ENCODE peak calls at places on chromosomes 16 and 17, in nine cellular contexts. One of them, this sample, is unnamed.

GRCh38 chr16:24834459-24835335 is 11.1 kb upstream of the SLC5A11 start:
- DNase-seq in lung: no peak
- DNase-seq in right atrium auricular region: no peak
- DNase-seq in WERI-Rb-1: peak; percentile 61
- DNase-seq in ascending aorta: no peak
- DNase-seq in right lobe of liver: no peak
- DNase-seq in left lung: no peak
- DNase-seq in A549: peak; percentile 71
- DNase-seq in fibroblast of the aortic adventitia: peak; percentile 61
- DNase-seq in this sample: peak; percentile 27

GRCh38 chr17:21376585-21376834 is 353 bp downstream of the KCNJ12 start:
- DNase-seq in ascending aorta: no peak
- DNase-seq in WERI-Rb-1: no peak
- DNase-seq in right lobe of liver: no peak
- DNase-seq in left lung: no peak
- DNase-seq in fibroblast of the aortic adventitia: no peak
- DNase-seq in A549: no peak
- DNase-seq in right atrium auricular region: no peak
- DNase-seq in lung: no peak
- DNase-seq in this sample: no peak

GRCh38 chr16:48609453-48610023 is 442 bp downstream of the N4BP1 start:
- DNase-seq in A549: peak; percentile 48
- DNase-seq in WERI-Rb-1: peak; percentile 64
- DNase-seq in left lung: no peak
- DNase-seq in lung: peak; percentile 55
- DNase-seq in ascending aorta: peak; percentile 67
- DNase-seq in fibroblast of the aortic adventitia: peak; percentile 64
- DNase-seq in right atrium auricular region: no peak
- DNase-seq in right lobe of liver: peak; percentile 81
- DNase-seq in this sample: no peak

GRCh38 chr17:42979511-42980273 is at the start of gene PTGES3L:
- DNase-seq in right lobe of liver: no peak
- DNase-seq in right atrium auricular region: no peak
- DNase-seq in ascending aorta: peak; percentile 83
- DNase-seq in WERI-Rb-1: peak; percentile 88
- DNase-seq in left lung: peak; percentile 44
- DNase-seq in A549: peak; percentile 57
- DNase-seq in lung: no peak
- DNase-seq in fibroblast of the aortic adventitia: peak; percentile 27
- DNase-seq in this sample: peak; percentile 41

GRCh38 chr16:79601092-79601977 is 798 bp upstream of the MAF start:
- DNase-seq in left lung: peak; percentile 70
- DNase-seq in fibroblast of the aortic adventitia: no peak
- DNase-seq in right atrium auricular region: peak; percentile 76
- DNase-seq in ascending aorta: peak; percentile 79
- DNase-seq in right lobe of liver: peak; percentile 91
- DNase-seq in A549: peak; percentile 19
- DNase-seq in lung: peak; percentile 57
- DNase-seq in WERI-Rb-1: no peak
- DNase-seq in this sample: peak; percentile 59

GRCh38 chr17:80931421-80932265 is 60.0 kb upstream of the CHMP6 start:
- DNase-seq in left lung: no peak
- DNase-seq in WERI-Rb-1: no peak
- DNase-seq in ascending aorta: no peak
- DNase-seq in A549: no peak
- DNase-seq in right atrium auricular region: no peak
- DNase-seq in fibroblast of the aortic adventitia: peak; percentile 76
- DNase-seq in right lobe of liver: no peak
- DNase-seq in lung: no peak
- DNase-seq in this sample: no peak

GRCh38 chr17:50102164-50102991 is 7.2 kb downstream of the PDK2 start:
- DNase-seq in lung: peak; percentile 79
- DNase-seq in left lung: peak; percentile 87
- DNase-seq in right atrium auricular region: peak; percentile 73
- DNase-seq in WERI-Rb-1: no peak
- DNase-seq in right lobe of liver: peak; percentile 98
- DNase-seq in ascending aorta: no peak
- DNase-seq in fibroblast of the aortic adventitia: no peak
- DNase-seq in A549: no peak
- DNase-seq in this sample: no peak

GRCh38 chr16:48862087-48862532 is 252.1 kb upstream of the N4BP1 start:
- DNase-seq in WERI-Rb-1: no peak
- DNase-seq in left lung: no peak
- DNase-seq in fibroblast of the aortic adventitia: peak; percentile 12
- DNase-seq in right lobe of liver: no peak
- DNase-seq in right atrium auricular region: no peak
- DNase-seq in ascending aorta: no peak
- DNase-seq in A549: no peak
- DNase-seq in lung: no peak
- DNase-seq in this sample: no peak

GRCh38 chr16:3017262-3017805 is 649 bp downstream of the CLDN6 start:
- DNase-seq in right atrium auricular region: no peak
- DNase-seq in A549: no peak
- DNase-seq in ascending aorta: no peak
- DNase-seq in lung: no peak
- DNase-seq in right lobe of liver: no peak
- DNase-seq in WERI-Rb-1: no peak
- DNase-seq in left lung: no peak
- DNase-seq in fibroblast of the aortic adventitia: no peak
- DNase-seq in this sample: no peak

GRCh38 chr16:3019594-3020246 is 448 bp upstream of the TNFRSF12A start:
- DNase-seq in fibroblast of the aortic adventitia: no peak
- DNase-seq in A549: no peak
- DNase-seq in WERI-Rb-1: no peak
- DNase-seq in left lung: no peak
- DNase-seq in ascending aorta: no peak
- DNase-seq in right lobe of liver: no peak
- DNase-seq in right atrium auricular region: no peak
- DNase-seq in lung: no peak
- DNase-seq in this sample: no peak

GRCh38 chr16:3020247-3020603 is at the start of gene TNFRSF12A:
- DNase-seq in left lung: peak; percentile 79
- DNase-seq in right lobe of liver: peak; percentile 81
- DNase-seq in lung: peak; percentile 70
- DNase-seq in ascending aorta: peak; percentile 89
- DNase-seq in fibroblast of the aortic adventitia: peak; percentile 46
- DNase-seq in WERI-Rb-1: peak; percentile 80
- DNase-seq in A549: peak; percentile 64
- DNase-seq in right atrium auricular region: peak; percentile 86
- DNase-seq in this sample: peak; percentile 72

GRCh38 chr16:3015865-3016521 is 2.0 kb downstream of the CLDN6 start:
- DNase-seq in right atrium auricular region: no peak
- DNase-seq in fibroblast of the aortic adventitia: no peak
- DNase-seq in right lobe of liver: no peak
- DNase-seq in lung: no peak
- DNase-seq in A549: no peak
- DNase-seq in left lung: no peak
- DNase-seq in ascending aorta: no peak
- DNase-seq in WERI-Rb-1: no peak
- DNase-seq in this sample: no peak

GRCh38 chr16:3017806-3018506 is at the start of gene CLDN6:
- DNase-seq in fibroblast of the aortic adventitia: no peak
- DNase-seq in WERI-Rb-1: no peak
- DNase-seq in right atrium auricular region: no peak
- DNase-seq in left lung: no peak
- DNase-seq in right lobe of liver: no peak
- DNase-seq in lung: no peak
- DNase-seq in A549: no peak
- DNase-seq in ascending aorta: no peak
- DNase-seq in this sample: peak; percentile 89
- TF ChIP-seq CTCF in fibroblast of the aortic adventitia: no peak
- TF ChIP-seq CTCF in WERI-Rb-1: peak; percentile 37
- TF ChIP-seq CTCF in right atrium auricular region: no peak
- TF ChIP-seq CTCF in left lung: no peak
- TF ChIP-seq CTCF in right lobe of liver: no peak
- TF ChIP-seq CTCF in lung: no peak
- TF ChIP-seq CTCF in A549: no peak
- TF ChIP-seq CTCF in ascending aorta: no peak
- TF ChIP-seq CTCF in this sample: peak; percentile 73

GRCh38 chr17:1627219-1627986 is 1.2 kb downstream of the SLC43A2 start:
- DNase-seq in A549: no peak
- DNase-seq in fibroblast of the aortic adventitia: no peak
- DNase-seq in lung: peak; percentile 54
- DNase-seq in left lung: no peak
- DNase-seq in ascending aorta: peak; percentile 72
- DNase-seq in WERI-Rb-1: no peak
- DNase-seq in right atrium auricular region: no peak
- DNase-seq in right lobe of liver: no peak
- DNase-seq in this sample: peak; percentile 32

GRCh38 chr17:1627987-1628855 is at the start of gene SLC43A2:
- DNase-seq in right atrium auricular region: peak; percentile 87
- DNase-seq in lung: peak; percentile 82
- DNase-seq in WERI-Rb-1: peak; percentile 89
- DNase-seq in ascending aorta: peak; percentile 87
- DNase-seq in fibroblast of the aortic adventitia: peak; percentile 69
- DNase-seq in right lobe of liver: peak; percentile 81
- DNase-seq in left lung: peak; percentile 88
- DNase-seq in A549: peak; percentile 98
- DNase-seq in this sample: peak; percentile 83

GRCh38 chr17:1630662-1631061 is 2.0 kb upstream of the SLC43A2 start:
- DNase-seq in fibroblast of the aortic adventitia: no peak
- DNase-seq in right atrium auricular region: no peak
- DNase-seq in A549: no peak
- DNase-seq in left lung: no peak
- DNase-seq in right lobe of liver: no peak
- DNase-seq in WERI-Rb-1: no peak
- DNase-seq in ascending aorta: no peak
- DNase-seq in lung: no peak
- DNase-seq in this sample: no peak

GRCh38 chr17:1629647-1630310 is 1.1 kb upstream of the SLC43A2 start:
- DNase-seq in right lobe of liver: peak; percentile 73
- DNase-seq in A549: peak; percentile 76
- DNase-seq in WERI-Rb-1: peak; percentile 81
- DNase-seq in left lung: peak; percentile 89
- DNase-seq in lung: peak; percentile 82
- DNase-seq in ascending aorta: peak; percentile 83
- DNase-seq in right atrium auricular region: peak; percentile 65
- DNase-seq in fibroblast of the aortic adventitia: peak; percentile 35
- DNase-seq in this sample: peak; percentile 81

DNA sequence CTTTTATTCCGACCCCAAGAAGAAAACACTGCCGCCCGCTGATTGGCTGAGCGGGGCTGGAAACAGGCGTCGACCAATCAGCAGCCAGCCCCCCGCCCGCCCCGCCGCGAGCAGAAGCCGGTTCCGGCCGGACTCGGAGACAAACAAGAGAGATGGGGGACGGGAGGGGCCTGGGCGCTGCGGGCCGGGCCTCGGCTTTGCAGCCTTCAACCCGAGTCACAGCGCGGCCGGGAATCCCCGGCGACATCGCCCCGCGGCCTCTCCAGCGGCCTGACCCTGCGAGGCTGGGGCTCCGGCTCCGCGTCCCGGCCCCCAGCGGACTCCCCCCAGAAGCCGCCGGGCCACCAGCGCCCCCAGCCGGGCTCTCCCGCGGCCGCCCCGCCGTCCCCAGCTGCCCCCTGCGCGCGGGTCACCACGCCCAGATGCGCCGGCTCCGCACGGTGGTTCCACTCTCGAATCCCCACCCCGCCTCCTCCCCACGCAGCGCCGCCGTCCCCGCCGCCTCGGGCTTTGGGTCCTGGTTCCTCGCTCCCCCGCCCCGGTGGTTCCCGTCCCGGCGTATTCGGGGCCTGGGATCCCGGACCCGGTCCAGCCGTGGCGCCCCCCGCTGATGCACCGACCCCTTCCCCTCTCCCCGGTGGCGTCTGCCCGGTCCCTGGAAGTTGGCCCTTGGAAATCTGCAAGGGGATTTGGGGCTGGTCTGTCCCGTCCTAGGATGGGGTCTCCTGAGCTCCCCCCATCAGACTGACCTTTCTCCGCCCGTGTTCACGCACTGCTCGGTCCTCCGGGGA is 417 bp upstream of the SLC43A2 start:
- DNase-seq in right lobe of liver: peak; percentile 88
- DNase-seq in ascending aorta: peak; percentile 96
- DNase-seq in right atrium auricular region: peak; percentile 97
- DNase-seq in fibroblast of the aortic adventitia: peak; percentile 90
- DNase-seq in left lung: peak; percentile 95
- DNase-seq in lung: peak; percentile 95
- DNase-seq in WERI-Rb-1: peak; percentile 98
- DNase-seq in A549: peak; percentile 100
- DNase-seq in this sample: peak; percentile 93
- TF ChIP-seq CTCF in right lobe of liver: peak; percentile 29
- TF ChIP-seq CTCF in ascending aorta: peak; percentile 16
- TF ChIP-seq CTCF in right atrium auricular region: peak; percentile 64
- TF ChIP-seq CTCF in fibroblast of the aortic adventitia: no peak
- TF ChIP-seq CTCF in left lung: peak; percentile 44
- TF ChIP-seq CTCF in lung: peak; percentile 10
- TF ChIP-seq CTCF in WERI-Rb-1: peak; percentile 40
- TF ChIP-seq CTCF in A549: peak; percentile 62
- TF ChIP-seq CTCF in this sample: no peak

GRCh38 chr17:78986048-78986648 is 6.4 kb upstream of the LGALS3BP start:
- DNase-seq in ascending aorta: no peak
- DNase-seq in WERI-Rb-1: no peak
- DNase-seq in left lung: no peak
- DNase-seq in right atrium auricular region: peak; percentile 74
- DNase-seq in right lobe of liver: no peak
- DNase-seq in lung: no peak
- DNase-seq in fibroblast of the aortic adventitia: peak; percentile 70
- DNase-seq in A549: no peak
- DNase-seq in this sample: no peak
- TF ChIP-seq CTCF in ascending aorta: no peak
- TF ChIP-seq CTCF in WERI-Rb-1: peak; percentile 38
- TF ChIP-seq CTCF in left lung: no peak
- TF ChIP-seq CTCF in right atrium auricular region: no peak
- TF ChIP-seq CTCF in right lobe of liver: peak; percentile 26
- TF ChIP-seq CTCF in lung: peak; percentile 5
- TF ChIP-seq CTCF in fibroblast of the aortic adventitia: peak; percentile 55
- TF ChIP-seq CTCF in A549: no peak
- TF ChIP-seq CTCF in this sample: no peak

GRCh38 chr17:35088647-35088910 is 25.1 kb upstream of the RFFL start:
- DNase-seq in right lobe of liver: no peak
- DNase-seq in WERI-Rb-1: no peak
- DNase-seq in left lung: peak; percentile 54
- DNase-seq in ascending aorta: no peak
- DNase-seq in fibroblast of the aortic adventitia: no peak
- DNase-seq in right atrium auricular region: no peak
- DNase-seq in lung: no peak
- DNase-seq in A549: no peak
- DNase-seq in this sample: no peak

GRCh38 chr17:35087731-35088646 is 24.5 kb upstream of the RFFL start:
- DNase-seq in left lung: peak; percentile 73
- DNase-seq in WERI-Rb-1: peak; percentile 48
- DNase-seq in right atrium auricular region: peak; percentile 74
- DNase-seq in ascending aorta: peak; percentile 78
- DNase-seq in A549: no peak
- DNase-seq in right lobe of liver: peak; percentile 71
- DNase-seq in fibroblast of the aortic adventitia: peak; percentile 49
- DNase-seq in lung: peak; percentile 53
- DNase-seq in this sample: peak; percentile 42

GRCh38 chr17:35089846-35090193 is 26.3 kb upstream of the RFFL start:
- DNase-seq in fibroblast of the aortic adventitia: no peak
- DNase-seq in right lobe of liver: peak; percentile 49
- DNase-seq in A549: peak; percentile 61
- DNase-seq in lung: no peak
- DNase-seq in left lung: no peak
- DNase-seq in right atrium auricular region: no peak
- DNase-seq in ascending aorta: no peak
- DNase-seq in WERI-Rb-1: no peak
- DNase-seq in this sample: peak; percentile 40

GRCh38 chr17:35086931-35087573 is 23.5 kb upstream of the RFFL start:
- DNase-seq in ascending aorta: no peak
- DNase-seq in fibroblast of the aortic adventitia: no peak
- DNase-seq in lung: no peak
- DNase-seq in right atrium auricular region: no peak
- DNase-seq in A549: no peak
- DNase-seq in left lung: no peak
- DNase-seq in WERI-Rb-1: no peak
- DNase-seq in right lobe of liver: no peak
- DNase-seq in this sample: no peak

DNA sequence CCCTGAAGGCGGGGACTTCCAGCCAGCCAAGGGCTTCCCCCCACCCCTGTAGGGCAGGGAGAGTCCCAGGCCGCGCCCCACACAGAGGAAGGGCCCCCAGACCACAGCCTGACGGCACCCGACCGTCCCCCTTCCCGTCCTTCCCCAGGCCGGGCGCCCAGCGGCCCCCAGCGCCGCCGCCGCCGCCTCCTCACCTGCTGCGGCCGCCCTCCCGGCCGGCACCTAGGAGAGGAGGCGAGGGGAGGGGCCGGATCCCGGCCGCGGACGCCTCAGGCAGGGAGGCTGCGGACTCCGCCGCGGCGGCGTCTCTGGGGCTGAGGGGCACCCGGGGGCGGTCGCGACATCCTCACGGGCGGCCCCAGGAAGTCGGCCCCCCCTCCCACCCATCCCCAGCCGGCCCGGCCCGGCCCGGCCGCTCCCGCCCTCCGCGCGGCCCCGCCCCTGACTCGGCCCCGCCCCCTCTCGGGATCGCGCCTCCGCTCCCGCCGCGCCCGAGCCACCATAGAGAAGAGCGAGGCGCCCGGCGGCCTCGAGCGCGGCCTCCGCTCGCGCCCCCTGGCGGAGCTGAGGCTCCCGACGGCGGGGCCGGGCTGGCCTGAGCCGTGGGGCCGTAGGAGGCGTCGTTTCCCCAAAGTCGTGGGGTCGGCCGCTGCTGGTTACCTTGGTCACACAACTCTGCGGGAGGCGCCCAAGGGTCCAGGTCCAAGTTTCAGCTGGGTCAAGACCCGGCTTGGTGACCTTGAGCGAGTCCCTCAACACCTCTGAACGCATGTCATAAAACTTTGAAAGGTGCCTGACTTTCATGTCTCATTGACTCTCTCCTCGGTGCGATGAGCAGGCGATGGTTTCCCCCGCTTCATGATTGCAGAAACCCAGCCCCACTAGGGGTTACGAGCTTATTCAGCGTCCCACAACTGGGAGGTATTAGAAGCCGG is 25.7 kb upstream of the RFFL start:
- DNase-seq in lung: peak; percentile 83
- DNase-seq in left lung: peak; percentile 88
- DNase-seq in ascending aorta: peak; percentile 93
- DNase-seq in fibroblast of the aortic adventitia: peak; percentile 71
- DNase-seq in WERI-Rb-1: peak; percentile 76
- DNase-seq in A549: no peak
- DNase-seq in right atrium auricular region: peak; percentile 87
- DNase-seq in right lobe of liver: peak; percentile 91
- DNase-seq in this sample: peak; percentile 93
- TF ChIP-seq CTCF in lung: peak; percentile 80
- TF ChIP-seq CTCF in left lung: peak; percentile 90
- TF ChIP-seq CTCF in ascending aorta: peak; percentile 66
- TF ChIP-seq CTCF in fibroblast of the aortic adventitia: peak; percentile 55
- TF ChIP-seq CTCF in WERI-Rb-1: peak; percentile 81
- TF ChIP-seq CTCF in A549: peak; percentile 98
- TF ChIP-seq CTCF in right atrium auricular region: peak; percentile 86
- TF ChIP-seq CTCF in right lobe of liver: peak; percentile 68
- TF ChIP-seq CTCF in this sample: peak; percentile 89

This sample was measured in endothelial cell.